ENCODE peak calls at places on chromosomes 7 and 10, in ten cellular contexts. O, N, F, G, R, L, H, X, I and Z are unnamed samples.

GRCh38 chr10:56327117-56327516 is 33.9 kb downstream of the ZWINT start:
- DNase-seq in I (no peak), F (no peak), G (no peak), H (no peak), N (no peak), L (no peak), X (no peak), R (no peak), O (no peak), Z (no peak)

GRCh38 chr10:63416376-63416775 is 49.4 kb downstream of the JMJD1C start:
- DNase-seq in R (no peak), L (no peak), N (no peak), O (no peak), I (no peak), F (no peak), H (no peak), G (no peak), X (no peak), Z (no peak)

GRCh38 chr10:118522791-118523498 is 72.5 kb downstream of the PRLHR start:
- DNase-seq in G (no peak), I (peak; percentile 93), F (peak; percentile 99), O (peak; percentile 99), H (no peak), X (no peak), L (peak; percentile 29), R (no peak), N (no peak), Z (no peak)

GRCh38 chr7:32036557-32036956 is 33.6 kb downstream of the PDE1C start:
- DNase-seq in F (peak; percentile 30), I (peak; percentile 77), N (no peak), L (no peak), G (no peak), X (no peak), H (no peak), R (no peak), O (peak; percentile 3), Z (no peak)

GRCh38 chr10:33332183-33333031 is 2.1 kb downstream of the NRP1 start:
- DNase-seq in O (no peak), N (peak; percentile 86), H (no peak), L (no peak), G (no peak), R (no peak), F (no peak), I (peak; percentile 76), X (no peak), Z (no peak)

GRCh38 chr10:95552680-95553342 is 8.4 kb downstream of the SORBS1 start:
- DNase-seq in F (no peak), O (peak; percentile 33), L (no peak), R (no peak), G (no peak), I (peak; percentile 17), H (no peak), N (no peak), X (no peak), Z (no peak)

GRCh38 chr7:39703143-39703542 is 79.8 kb downstream of the RALA start:
- DNase-seq in I (no peak), H (no peak), R (no peak), O (no peak), F (no peak), L (no peak), N (no peak), G (no peak), X (no peak), Z (no peak)

GRCh38 chr7:24885305-24885704 is 94.7 kb downstream of the OSBPL3 start:
- DNase-seq in I (no peak), N (no peak), H (no peak), X (no peak), G (no peak), L (no peak), R (no peak), F (no peak), O (no peak), Z (no peak)

GRCh38 chr7:53191296-53191695 is 155.9 kb downstream of the POM121L12 start:
- DNase-seq in O (no peak), R (no peak), X (no peak), F (no peak), G (no peak), H (no peak), I (no peak), L (no peak), N (no peak), Z (no peak)

GRCh38 chr7:90552521-90552920 is 43.6 kb upstream of the CDK14 start:
- DNase-seq in X (no peak), F (no peak), G (no peak), I (peak; percentile 61), H (no peak), R (no peak), N (no peak), L (no peak), O (peak; percentile 57), Z (no peak)
- TF ChIP-seq CTCF in X (peak; percentile 65), F (peak; percentile 60), G (no peak), I (peak; percentile 53), H (no peak), R (peak; percentile 33), N (peak; percentile 29), L (peak; percentile 36), O (no peak), Z (no peak)

DNA sequence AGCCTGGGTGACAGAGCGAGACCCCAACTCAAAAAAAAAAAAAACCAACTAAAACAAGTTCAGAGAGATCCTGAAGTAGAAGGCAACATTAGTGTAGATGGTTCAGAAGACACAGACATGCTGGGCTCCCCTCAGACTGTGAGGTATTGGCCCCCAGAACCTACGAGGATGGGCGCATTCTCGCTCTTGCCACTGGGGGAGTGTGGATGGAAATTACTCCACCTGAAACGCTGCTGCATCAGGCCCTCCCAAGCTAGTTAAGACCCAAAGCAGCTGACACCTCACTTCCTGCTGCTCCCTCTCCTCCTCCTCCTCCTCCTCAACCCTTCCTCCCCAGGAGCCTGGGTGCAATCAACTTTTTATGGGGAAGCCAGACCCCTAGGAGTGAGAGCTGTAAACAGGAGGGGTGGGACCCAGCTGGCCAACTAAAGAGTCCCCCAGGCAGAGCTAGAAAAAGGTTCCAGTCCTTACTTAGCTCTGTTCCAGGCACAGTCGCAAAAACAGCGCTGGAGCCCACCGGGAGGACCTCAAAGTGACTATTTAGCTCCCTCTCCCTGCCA is 7.4 kb downstream of the SH3PXD2A start:
- DNase-seq in N (no peak), R (no peak), G (no peak), O (no peak), I (no peak), L (peak; percentile 18), F (no peak), X (no peak), H (no peak), Z (no peak)
- TF ChIP-seq CTCF in N (peak; percentile 10), R (peak; percentile 13), G (no peak), O (peak; percentile 30), I (peak; percentile 28), L (no peak), F (peak; percentile 44), X (no peak), H (no peak), Z (no peak)

GRCh38 chr7:105050493-105050892 is 36.5 kb downstream of the KMT2E start:
- DNase-seq in R (no peak), L (no peak), X (no peak), G (no peak), N (no peak), I (no peak), H (no peak), F (no peak), O (no peak), Z (no peak)

GRCh38 chr7:105047932-105048331 is 33.9 kb downstream of the KMT2E start:
- DNase-seq in L (no peak), F (no peak), I (no peak), H (no peak), N (no peak), G (no peak), X (no peak), O (no peak), R (no peak), Z (no peak)

GRCh38 chr7:105046414-105046813 is 32.4 kb downstream of the KMT2E start:
- DNase-seq in O (peak; percentile 52), H (no peak), L (no peak), F (peak; percentile 21), I (peak; percentile 61), N (no peak), G (no peak), R (no peak), X (no peak), Z (no peak)

GRCh38 chr7:105044449-105045081 is 30.6 kb downstream of the KMT2E start:
- DNase-seq in N (no peak), H (no peak), X (no peak), F (no peak), G (no peak), L (no peak), R (no peak), I (no peak), O (no peak), Z (no peak)
- TF ChIP-seq CTCF in N (no peak), H (no peak), X (no peak), F (no peak), G (no peak), L (no peak), R (no peak), I (no peak), O (no peak), Z (no peak)

GRCh38 chr10:14186245-14186644 is 144.5 kb downstream of the FRMD4A start:
- DNase-seq in F (no peak), R (no peak), G (no peak), O (no peak), L (no peak), I (no peak), N (no peak), H (no peak), X (no peak), Z (no peak)
- TF ChIP-seq CTCF in F (peak; percentile 49), R (no peak), G (no peak), O (peak; percentile 37), L (peak; percentile 17), I (peak; percentile 40), N (peak; percentile 36), H (no peak), X (no peak), Z (no peak)

DNA sequence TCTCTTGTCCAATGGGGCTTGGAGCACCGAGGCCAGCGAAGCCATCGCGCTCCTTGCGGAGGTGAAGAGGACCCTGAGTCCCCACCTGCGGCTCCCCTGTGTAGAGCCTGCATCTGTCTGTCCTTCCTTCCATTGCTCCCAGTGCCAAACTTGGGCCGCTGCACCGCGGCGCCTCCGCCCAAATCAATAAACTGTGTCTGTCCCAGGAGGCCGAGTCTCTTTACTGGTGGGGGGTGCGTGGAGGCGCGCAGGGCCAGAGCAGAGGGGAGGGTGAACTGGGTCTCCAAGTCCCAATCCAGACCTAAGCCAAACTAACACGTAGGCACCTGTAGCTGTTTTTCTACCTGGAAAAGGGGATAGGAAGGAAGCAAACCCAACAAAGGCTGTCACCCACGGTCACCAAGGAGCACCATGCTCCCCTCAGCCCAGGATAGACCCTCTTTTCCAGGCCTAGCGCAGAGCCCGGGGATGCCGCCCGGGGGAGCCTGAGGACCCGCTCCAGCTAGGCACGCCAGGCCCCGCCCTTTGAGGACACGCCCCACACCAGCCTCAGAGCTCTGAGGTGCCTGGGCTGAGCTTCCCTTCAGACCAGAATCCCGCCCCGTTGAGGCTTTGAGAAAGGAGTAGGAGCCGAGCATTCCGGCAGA is 1.2 kb upstream of the CHAT start:
- DNase-seq in O (no peak), F (no peak), N (peak; percentile 12), R (no peak), H (no peak), L (no peak), X (peak; percentile 46), I (peak; percentile 47), G (no peak), Z (no peak)
- TF ChIP-seq CTCF in O (no peak), F (peak; percentile 11), N (no peak), R (no peak), H (no peak), L (no peak), X (no peak), I (peak; percentile 27), G (no peak), Z (no peak)